ENCODE peak calls at places on chromosomes 13 and 19, in six cellular contexts. Y is head of caudate nucleus, K is progenitor cell of endocrine pancreas, X is adrenal gland, D is NCI-H1417, G is left ventricle myocardium inferior. E is an unnamed sample.

GRCh38 chr13:47036291-47037008 is 139.6 kb upstream of the HTR2A start:
- DNase-seq in Y (no peak), X (no peak), K (no peak), G (no peak), D (no peak), E (no peak)

GRCh38 chr19:42198676-42199439 is 18.6 kb downstream of the DEDD2 start:
- DNase-seq in X (no peak), K (no peak), Y (no peak), D (no peak), G (no peak), E (no peak)

GRCh38 chr19:42086770-42087550 is 11.0 kb downstream of the ZNF574 start:
- DNase-seq in X (no peak), D (no peak), Y (no peak), G (no peak), K (no peak), E (no peak)

GRCh38 chr19:57888107-57888493 is 737 bp downstream of the ZNF814 start:
- DNase-seq in K (no peak), G (no peak), Y (no peak), X (no peak), D (no peak), E (no peak)

GRCh38 chr19:2695288-2695866 is 7.1 kb downstream of the GNG7 start:
- DNase-seq in K (no peak), Y (peak), D (no peak), G (peak), X (peak), E (no peak)

GRCh38 chr13:74715718-74716117 is 581.5 kb upstream of the KLF12 start:
- DNase-seq in D (no peak), Y (no peak), K (no peak), X (no peak), G (no peak), E (no peak)

GRCh38 chr13:38473305-38473704 is 123.7 kb downstream of the UFM1 start:
- DNase-seq in K (no peak), Y (no peak), X (no peak), D (no peak), G (no peak), E (no peak)

GRCh38 chr13:23790591-23791170 is 98.5 kb downstream of the MIPEP start:
- DNase-seq in K (no peak), X (no peak), Y (no peak), D (no peak), G (no peak), E (no peak)

GRCh38 chr19:14536926-14537692 is 7.7 kb downstream of the TECR start:
- DNase-seq in G (peak), D (peak), X (peak), K (peak), Y (peak), E (no peak)

GRCh38 chr13:43878897-43879322 is 630 bp downstream of the CCDC122 start:
- DNase-seq in K (no peak), G (peak), D (peak), Y (peak), X (peak), E (peak)

GRCh38 chr19:45865269-45865948 is 1.3 kb downstream of the FOXA3 start:
- DNase-seq in D (no peak), Y (no peak), K (no peak), X (no peak), G (no peak), E (no peak)

GRCh38 chr13:40453666-40454030 is 212.8 kb downstream of the FOXO1 start:
- DNase-seq in K (no peak), X (no peak), Y (no peak), G (no peak), D (no peak), E (no peak)

E was measured in sigmoid colon.